ENCODE peak calls at places on chromosomes 3 and 15, in seven cellular contexts. L, N, X, J, T, I and Z are unnamed samples.

GRCh38 chr15:51338496-51338895 is at the start of gene CYP19A1:
- DNase-seq in L (no peak), N (no peak), X (no peak), J (no peak), T (no peak), I (no peak), Z (no peak)

GRCh38 chr15:41930221-41930866 is 36.5 kb upstream of the SPTBN5 start:
- DNase-seq in L (peak), N (peak), X (peak), J (no peak), T (peak), I (peak), Z (peak)

GRCh38 chr3:64717872-64718613 is 30.2 kb upstream of the ADAMTS9 start:
- DNase-seq in L (peak), N (no peak), X (no peak), J (no peak), T (no peak), I (no peak), Z (peak)

GRCh38 chr15:73650387-73651126 is 17.4 kb upstream of the NPTN start:
- DNase-seq in L (peak), N (no peak), X (no peak), J (no peak), T (peak), I (no peak), Z (peak)

GRCh38 chr3:49244589-49245205 is 32.3 kb downstream of the C3orf62 start:
- DNase-seq in L (no peak), N (peak), X (no peak), J (no peak), T (no peak), I (peak), Z (no peak)

GRCh38 chr3:46946416-46946815 is 30.1 kb downstream of the CCDC12 start:
- DNase-seq in L (no peak), N (peak), X (peak), J (no peak), T (no peak), I (no peak), Z (no peak)

GRCh38 chr3:135231646-135232625 is 436.9 kb downstream of the EPHB1 start:
- DNase-seq in L (no peak), N (no peak), X (no peak), J (no peak), T (no peak), I (no peak), Z (no peak)

GRCh38 chr15:66703540-66703941 is 1.5 kb downstream of the SMAD6 start:
- DNase-seq in L (no peak), N (peak), X (peak), J (no peak), T (peak), I (peak), Z (peak)

GRCh38 chr15:60399246-60399915 is 1.6 kb upstream of the ANXA2 start:
- DNase-seq in L (no peak), N (peak), X (no peak), J (no peak), T (no peak), I (no peak), Z (no peak)

GRCh38 chr3:35832140-35832571 is 192.8 kb downstream of the ARPP21 start:
- DNase-seq in L (peak), N (no peak), X (no peak), J (no peak), T (no peak), I (no peak), Z (no peak)

GRCh38 chr15:39744334-39745103 is 38.1 kb downstream of the FSIP1 start:
- DNase-seq in L (no peak), N (no peak), X (no peak), J (no peak), T (no peak), I (no peak), Z (no peak)

GRCh38 chr3:131688370-131688769 is 185.6 kb upstream of the MRPL3 start:
- DNase-seq in L (peak), N (no peak), X (no peak), J (no peak), T (no peak), I (no peak), Z (peak)

GRCh38 chr15:60020736-60021135 is 16.6 kb downstream of the FOXB1 start:
- DNase-seq in L (no peak), N (no peak), X (no peak), J (no peak), T (no peak), I (no peak), Z (no peak)

GRCh38 chr3:133915685-133916639 is 20.3 kb upstream of the RAB6B start:
- DNase-seq in L (no peak), N (no peak), X (no peak), J (no peak), T (no peak), I (no peak), Z (peak)

GRCh38 chr3:133905376-133905775 is 9.7 kb upstream of the RAB6B start:
- DNase-seq in L (no peak), N (no peak), X (no peak), J (no peak), T (no peak), I (no peak), Z (no peak)

GRCh38 chr3:133914839-133915600 is 19.3 kb upstream of the RAB6B start:
- DNase-seq in L (no peak), N (no peak), X (no peak), J (no peak), T (no peak), I (no peak), Z (no peak)

GRCh38 chr3:133910422-133910821 is 14.7 kb upstream of the RAB6B start:
- DNase-seq in L (no peak), N (no peak), X (no peak), J (no peak), T (no peak), I (no peak), Z (no peak)
- TF ChIP-seq CTCF in L (peak), N (no peak), X (no peak), J (peak), T (peak), I (no peak), Z (peak)

GRCh38 chr15:69979269-69979668 is 118.4 kb downstream of the TLE3 start:
- DNase-seq in L (no peak), N (peak), X (no peak), J (no peak), T (no peak), I (no peak), Z (no peak)
- TF ChIP-seq CTCF in L (no peak), N (no peak), X (no peak), J (no peak), T (no peak), I (no peak), Z (no peak)

GRCh38 chr3:179493260-179493659 is 42.0 kb upstream of the GNB4 start:
- DNase-seq in L (no peak), N (no peak), X (no peak), J (no peak), T (no peak), I (no peak), Z (no peak)

GRCh38 chr3:179495483-179495882 is 44.2 kb upstream of the GNB4 start:
- DNase-seq in L (no peak), N (no peak), X (no peak), J (no peak), T (no peak), I (no peak), Z (no peak)
- TF ChIP-seq CTCF in L (no peak), N (no peak), X (no peak), J (no peak), T (no peak), I (no peak), Z (no peak)

GRCh38 chr15:99031681-99032080 is 24.1 kb upstream of the PGPEP1L start:
- DNase-seq in L (no peak), N (no peak), X (no peak), J (no peak), T (no peak), I (no peak), Z (no peak)

GRCh38 chr15:99032935-99033334 is 25.3 kb upstream of the PGPEP1L start:
- DNase-seq in L (no peak), N (no peak), X (no peak), J (no peak), T (no peak), I (no peak), Z (no peak)

GRCh38 chr15:99029358-99029871 is 21.8 kb upstream of the PGPEP1L start:
- DNase-seq in L (no peak), N (no peak), X (peak), J (no peak), T (no peak), I (no peak), Z (peak)
- TF ChIP-seq CTCF in L (no peak), N (no peak), X (no peak), J (no peak), T (no peak), I (no peak), Z (no peak)

GRCh38 chr15:79195802-79196201 is 86.7 kb upstream of the ANKRD34C start:
- DNase-seq in L (no peak), N (no peak), X (no peak), J (no peak), T (no peak), I (no peak), Z (no peak)
- TF ChIP-seq CTCF in L (no peak), N (no peak), X (no peak), J (peak), T (no peak), I (no peak), Z (peak)

DNA sequence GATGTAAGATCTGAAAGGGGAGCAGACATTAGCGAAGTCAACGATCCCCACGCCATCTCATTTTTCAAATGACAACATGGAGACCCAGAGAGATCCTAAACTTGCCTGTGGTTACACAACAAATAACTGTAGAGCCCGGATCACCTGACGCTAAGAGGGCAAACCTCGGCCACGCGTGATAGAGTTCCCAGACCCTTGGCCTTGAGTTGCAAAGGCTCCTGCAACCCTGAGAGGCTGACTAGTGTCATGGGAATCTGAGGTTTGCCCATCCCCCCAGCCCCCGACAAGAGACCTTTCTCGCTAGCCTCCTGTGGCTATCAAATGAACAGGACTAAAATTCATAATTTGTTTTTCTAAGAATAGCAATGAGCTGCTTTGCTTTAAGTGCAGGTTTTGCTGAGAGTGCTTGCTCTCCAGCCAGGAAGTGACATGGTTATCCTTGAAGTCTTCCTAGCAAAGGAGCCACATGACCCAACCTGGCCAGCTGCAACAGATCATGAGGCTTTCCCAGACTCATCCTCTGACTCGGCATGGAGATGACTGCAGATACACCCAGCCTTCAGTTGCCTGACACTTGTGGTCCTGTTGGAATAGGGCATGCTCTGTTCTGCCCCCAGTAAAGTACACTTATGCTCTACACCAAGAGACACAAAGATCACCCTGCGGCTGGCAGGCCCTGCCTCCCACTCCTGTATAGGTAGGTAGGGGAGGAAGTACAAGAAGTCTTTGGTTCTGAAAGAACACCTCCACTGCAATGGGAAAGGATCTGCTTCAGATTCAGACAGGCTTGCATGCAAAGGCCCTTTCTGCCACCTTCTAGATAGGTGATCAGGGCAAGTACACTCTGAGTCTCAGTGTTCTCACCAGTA is 36.0 kb downstream of the MCF2L2 start:
- DNase-seq in L (no peak), N (no peak), X (no peak), J (no peak), T (peak), I (no peak), Z (peak)
- TF ChIP-seq CTCF in L (no peak), N (no peak), X (no peak), J (no peak), T (no peak), I (no peak), Z (no peak)